ENCODE peak calls at places on chromosomes 1 and 21, in seven cellular contexts. K is ovary; S is neural progenitor cell; T is transverse colon; P is tibial nerve; N is CD8-positive, alpha-beta T cell; Q is fibroblast of lung. R is an unnamed sample.

GRCh38 chr1:220012259-220012658 is 34.0 kb downstream of the EPRS1 start:
- DNase-seq in K (no peak), S (no peak), T (no peak), P (no peak), N (no peak), Q (peak; percentile 9), R (no peak)

GRCh38 chr1:232968965-232969364 is 18.6 kb downstream of the NTPCR start:
- DNase-seq in K (no peak), S (no peak), T (no peak), P (no peak), N (no peak), Q (peak; percentile 56), R (no peak)

GRCh38 chr1:55378582-55378981 is 163.4 kb upstream of the USP24 start:
- DNase-seq in K (peak; percentile 48), S (peak; percentile 77), T (peak; percentile 23), P (no peak), N (no peak), Q (peak; percentile 69), R (no peak)

GRCh38 chr1:163807331-163807730 is 485.6 kb downstream of the NUF2 start:
- DNase-seq in K (no peak), S (no peak), T (no peak), P (no peak), N (no peak), Q (no peak), R (no peak)

GRCh38 chr1:167111853-167112455 is 18.1 kb downstream of the STYXL2 start:
- DNase-seq in K (no peak), S (no peak), T (no peak), P (no peak), N (no peak), Q (no peak), R (no peak)

GRCh38 chr21:17780539-17780938 is 38.6 kb downstream of the C21orf91 start:
- DNase-seq in K (no peak), S (peak; percentile 13), T (peak; percentile 22), P (no peak), N (peak; percentile 68), Q (no peak), R (no peak)

GRCh38 chr1:245765241-245766000 is 610.6 kb downstream of the KIF26B start:
- DNase-seq in K (no peak), S (no peak), T (no peak), P (no peak), N (no peak), Q (peak; percentile 82), R (no peak)

GRCh38 chr1:156922986-156923564 is 2.6 kb downstream of the LRRC71 start:
- DNase-seq in K (no peak), S (no peak), T (no peak), P (no peak), N (no peak), Q (no peak), R (no peak)

GRCh38 chr1:83901547-83902155 is 97.3 kb downstream of the TTLL7 start:
- DNase-seq in K (no peak), S (no peak), T (peak; percentile 36), P (no peak), N (no peak), Q (peak; percentile 91), R (no peak)

GRCh38 chr1:112337028-112337531 is 58.9 kb upstream of the CTTNBP2NL start:
- DNase-seq in K (no peak), S (peak; percentile 24), T (no peak), P (no peak), N (no peak), Q (peak; percentile 39), R (peak; percentile 56)

GRCh38 chr1:46244656-46245371 is 2.7 kb upstream of the RAD54L start:
- DNase-seq in K (no peak), S (no peak), T (no peak), P (no peak), N (no peak), Q (peak; percentile 18), R (no peak)

GRCh38 chr1:184973308-184974085 is 811 bp downstream of the NIBAN1 start:
- DNase-seq in K (peak; percentile 42), S (peak; percentile 56), T (peak; percentile 37), P (peak; percentile 42), N (no peak), Q (peak; percentile 84), R (peak; percentile 76)

GRCh38 chr1:12088607-12089006 is 25.5 kb downstream of the TNFRSF8 start:
- DNase-seq in K (no peak), S (no peak), T (peak; percentile 34), P (no peak), N (peak; percentile 58), Q (no peak), R (peak; percentile 44)

GRCh38 chr1:87134625-87135024 is 194.1 kb upstream of the LMO4 start:
- DNase-seq in K (no peak), S (no peak), T (no peak), P (no peak), N (no peak), Q (no peak), R (no peak)

GRCh38 chr1:23727362-23727811 is 15.9 kb upstream of the ELOA start:
- DNase-seq in K (peak; percentile 85), S (no peak), T (peak; percentile 63), P (peak; percentile 60), N (no peak), Q (peak; percentile 97), R (peak; percentile 92)

GRCh38 chr1:186089938-186090337 is 285.1 kb downstream of the TPR start:
- DNase-seq in K (no peak), S (no peak), T (no peak), P (no peak), N (no peak), Q (no peak), R (no peak)

GRCh38 chr1:165543651-165544452 is at the start of gene LRRC52:
- DNase-seq in K (peak; percentile 34), S (peak; percentile 5), T (no peak), P (no peak), N (no peak), Q (no peak), R (peak; percentile 70)

GRCh38 chr1:162384116-162384515 is 2.6 kb downstream of the C1orf226 start:
- DNase-seq in K (no peak), S (no peak), T (no peak), P (no peak), N (no peak), Q (no peak), R (no peak)

DNA sequence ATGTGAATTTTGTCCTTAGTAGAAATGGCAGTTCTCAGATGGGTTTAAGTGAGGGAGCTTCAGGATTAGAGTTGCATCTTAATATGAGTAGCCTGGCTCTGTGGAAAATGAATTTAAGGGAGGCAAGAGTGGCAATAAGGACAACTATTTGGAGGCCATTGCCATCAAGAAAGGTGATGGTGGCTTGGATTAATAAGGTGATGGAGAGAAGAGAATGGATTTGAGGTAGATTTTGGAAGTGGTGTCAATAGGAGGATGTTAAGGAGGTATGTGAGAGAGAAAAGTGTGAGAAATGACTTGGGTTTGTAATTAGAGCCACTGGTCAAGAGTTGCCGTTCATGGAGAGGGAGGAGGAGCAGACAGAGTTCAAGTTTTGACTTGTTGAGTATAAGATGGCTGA is 16.3 kb downstream of the CLIC4 start:
- DNase-seq in K (no peak), S (no peak), T (no peak), P (no peak), N (no peak), Q (no peak), R (no peak)
- H3K4me1 ChIP-seq in K (peaks cover 3% of the 10 kb centered on the region), S (peaks cover 10% of the 10 kb centered on the region), T (no peaks in the 10 kb centered on the region), P (peaks cover 19% of the 10 kb centered on the region), N (no peaks in the 10 kb centered on the region), Q (peaks cover 4% of the 10 kb centered on the region), R (peaks cover 66% of the 10 kb centered on the region)

DNA sequence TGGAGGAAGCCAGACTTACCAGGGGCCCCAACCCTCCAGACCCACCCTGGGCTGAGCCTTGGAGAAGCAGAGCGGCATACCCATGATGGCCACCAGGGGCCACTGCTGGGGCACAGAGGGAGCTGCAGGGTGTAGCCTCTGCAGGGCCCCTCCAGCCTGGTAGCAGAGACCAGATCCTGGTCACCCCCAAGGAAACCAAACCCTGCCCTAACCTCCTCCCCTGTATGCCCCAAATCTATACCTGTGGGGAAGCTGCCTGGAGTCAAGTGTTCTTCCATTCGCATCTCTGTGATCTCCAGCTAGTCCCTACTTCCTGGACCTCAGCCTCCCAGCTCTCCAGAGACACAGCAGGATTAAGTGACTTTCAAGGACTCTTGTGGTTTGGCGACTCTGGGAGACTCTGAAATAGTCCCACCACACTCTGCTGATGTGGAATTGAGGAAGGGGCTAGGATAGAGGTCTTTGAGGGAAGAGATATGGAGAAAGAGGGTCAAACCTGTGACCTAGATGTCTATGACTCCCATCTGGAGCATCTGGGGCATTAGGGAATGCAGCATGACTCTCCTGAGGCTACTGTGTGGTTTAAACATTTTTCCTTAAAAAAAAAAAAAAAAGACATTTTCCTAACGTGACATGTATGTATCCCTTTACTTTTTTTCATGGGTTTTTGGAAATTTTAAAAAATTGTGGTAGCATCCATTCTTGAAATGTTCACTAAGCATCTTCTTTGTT is 119.2 kb upstream of the IPO9 start:
- DNase-seq in K (peak; percentile 84), S (peak; percentile 83), T (peak; percentile 77), P (peak; percentile 74), N (peak; percentile 40), Q (peak; percentile 65), R (peak; percentile 78)
- TF ChIP-seq CTCF in K (peak; percentile 91), S (peak; percentile 78), T (peak; percentile 91), P (peak; percentile 85), N (peak; percentile 64), Q (peak; percentile 63), R (peak; percentile 93)

DNA sequence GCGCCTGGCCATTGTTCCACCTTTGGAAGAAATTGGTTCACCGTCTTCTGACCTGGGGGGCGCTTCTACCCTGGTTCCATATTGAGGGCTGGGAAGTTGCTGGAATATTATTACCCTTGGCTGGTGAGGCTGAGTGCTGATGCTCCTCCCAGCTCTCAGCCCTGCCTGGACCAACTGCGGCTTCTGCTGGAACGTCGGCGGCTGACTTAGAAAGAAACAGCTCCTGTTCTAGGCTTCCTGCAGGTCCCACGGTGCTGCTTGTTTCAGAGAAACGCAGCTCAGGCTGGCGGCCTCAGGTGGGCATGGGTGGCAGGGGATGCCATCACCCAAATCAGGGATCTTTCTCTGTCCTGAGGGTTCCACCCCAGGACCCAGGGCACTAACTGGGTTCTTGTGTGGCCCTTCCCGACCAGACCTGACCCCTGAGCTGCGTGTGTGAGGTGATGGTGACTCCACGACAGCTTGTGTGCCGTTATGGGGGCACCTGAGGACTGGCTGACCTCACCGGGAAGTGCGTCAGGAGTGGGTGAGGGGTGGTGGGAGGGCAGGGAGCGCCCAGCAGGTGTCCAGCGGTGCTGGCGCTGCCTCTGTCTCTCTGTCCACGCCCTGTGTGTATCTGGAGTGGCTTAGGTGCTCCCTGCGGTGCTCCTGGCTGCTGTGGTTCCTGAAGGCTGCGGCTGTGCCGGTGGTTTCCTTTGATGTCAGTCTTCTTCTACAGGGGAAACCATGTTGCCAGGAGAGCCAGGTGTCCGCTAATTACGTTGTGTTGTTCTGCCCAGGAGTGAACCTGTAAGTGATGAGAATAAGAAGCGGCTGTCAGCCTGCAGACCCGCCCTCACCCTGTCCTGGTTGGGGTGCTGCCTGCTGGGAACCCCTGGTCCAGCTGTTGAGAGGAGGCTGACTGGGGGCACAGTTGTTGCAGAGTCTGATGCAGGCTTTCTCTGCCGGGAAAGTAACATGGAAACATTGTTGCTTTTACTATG is 8.9 kb downstream of the SKI start:
- DNase-seq in K (no peak), S (no peak), T (no peak), P (no peak), N (peak; percentile 74), Q (no peak), R (no peak)
- H3K4me1 ChIP-seq in K (peaks cover 57% of the 10 kb centered on the region), S (peaks cover 27% of the 10 kb centered on the region), T (peaks cover 67% of the 10 kb centered on the region), P (peaks cover 91% of the 10 kb centered on the region), N (peaks cover 99% of the 10 kb centered on the region), Q (peaks cover 26% of the 10 kb centered on the region), R (peaks cover 100% of the 10 kb centered on the region)

DNA sequence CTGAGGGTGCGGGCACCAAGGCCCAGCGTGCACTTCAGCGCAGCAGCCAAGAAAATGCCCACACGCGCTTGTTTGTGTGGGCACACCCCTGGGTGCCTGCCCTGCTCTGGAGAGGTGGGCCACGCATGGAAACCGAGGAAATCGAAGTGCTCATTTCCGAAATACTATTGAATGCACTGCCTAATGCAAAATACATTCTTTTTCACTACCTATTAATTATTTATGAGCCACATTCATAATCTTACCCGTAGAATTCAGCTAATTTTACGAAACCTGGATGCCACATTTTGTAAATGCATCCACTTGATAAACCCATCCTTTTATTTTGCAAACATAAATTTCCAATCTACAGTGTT is 4.8 kb downstream of the DSCAM start:
- DNase-seq in K (no peak), S (no peak), T (no peak), P (no peak), N (no peak), Q (no peak), R (no peak)
- TF ChIP-seq CTCF in K (no peak), S (no peak), T (no peak), P (no peak), N (no peak), Q (no peak), R (peak; percentile 2)